ENCODE peak calls at places on chromosome 11, in nine cellular contexts. G is neural progenitor cell, V is A549, H is tibial nerve, W is fibroblast of villous mesenchyme, J is GM12865, E is GM13976, U is endodermal cell, M is GM23338. S is an unnamed sample.

GRCh38 chr11:65492637-65493366 is 6.0 kb upstream of the MALAT1 start:
- DNase-seq in G (no peak), V (peak; percentile 91), H (peak; percentile 96), W (peak; percentile 93), J (peak; percentile 87), E (no peak), U (peak; percentile 66), M (peak; percentile 20), S (peak; percentile 38)

GRCh38 chr11:104694259-104695070 is 203.8 kb downstream of the CASP12 start:
- DNase-seq in G (peak; percentile 1), V (no peak), H (no peak), W (peak; percentile 57), J (no peak), E (no peak), U (no peak), M (no peak), S (no peak)

GRCh38 chr11:64729851-64730382 is 6.9 kb upstream of the NRXN2 start:
- DNase-seq in G (peak; percentile 84), V (no peak), H (no peak), W (no peak), J (no peak), E (no peak), U (peak; percentile 98), M (peak; percentile 89), S (no peak)

GRCh38 chr11:102225689-102226562 is 91.4 kb upstream of the BIRC3 start:
- DNase-seq in G (no peak), V (no peak), H (no peak), W (peak; percentile 88), J (no peak), E (no peak), U (no peak), M (no peak), S (no peak)

GRCh38 chr11:47524200-47524874 is 28.6 kb downstream of the CELF1 start:
- DNase-seq in G (no peak), V (no peak), H (no peak), W (no peak), J (no peak), E (peak; percentile 48), U (no peak), M (no peak), S (peak; percentile 39)

GRCh38 chr11:122633219-122633829 is 22.2 kb upstream of the UBASH3B start:
- DNase-seq in G (peak; percentile 73), V (peak; percentile 69), H (no peak), W (peak; percentile 71), J (peak; percentile 33), E (peak; percentile 68), U (peak; percentile 75), M (peak; percentile 73), S (peak; percentile 56)

GRCh38 chr11:58060939-58061672 is 30.4 kb downstream of the OR6Q1 start:
- DNase-seq in G (peak; percentile 21), V (peak; percentile 19), H (no peak), W (peak; percentile 4), J (no peak), E (no peak), U (peak; percentile 80), M (peak; percentile 62), S (no peak)

GRCh38 chr11:23313001-23313400 is 452.7 kb upstream of the CCDC179 start:
- DNase-seq in G (no peak), V (no peak), H (no peak), W (no peak), J (no peak), E (no peak), U (no peak), M (no peak), S (no peak)

GRCh38 chr11:132632641-132633124 is 899.6 kb downstream of the OPCML start:
- DNase-seq in G (no peak), V (peak; percentile 7), H (no peak), W (peak; percentile 80), J (peak; percentile 2), E (no peak), U (no peak), M (no peak), S (no peak)

GRCh38 chr11:59669611-59670009 is 773 bp upstream of the PATL1 start:
- DNase-seq in G (no peak), V (peak; percentile 21), H (peak; percentile 31), W (peak; percentile 84), J (no peak), E (no peak), U (no peak), M (peak; percentile 63), S (no peak)

GRCh38 chr11:128687321-128687720 is 6.6 kb upstream of the FLI1 start:
- DNase-seq in G (peak; percentile 75), V (no peak), H (no peak), W (peak; percentile 25), J (no peak), E (peak; percentile 40), U (peak; percentile 87), M (peak; percentile 84), S (peak; percentile 37)

GRCh38 chr11:447923-448731 is 2.0 kb upstream of the PTDSS2 start:
- DNase-seq in G (peak; percentile 97), V (peak; percentile 96), H (peak; percentile 99), W (peak; percentile 92), J (peak; percentile 96), E (peak; percentile 98), U (peak; percentile 98), M (peak; percentile 98), S (peak; percentile 97)

GRCh38 chr11:122322369-122322768 is 206.4 kb upstream of the BLID start:
- DNase-seq in G (no peak), V (no peak), H (no peak), W (peak; percentile 48), J (no peak), E (no peak), U (no peak), M (no peak), S (no peak)

GRCh38 chr11:76379811-76380160 is 1.1 kb downstream of the THAP12 start:
- DNase-seq in G (no peak), V (no peak), H (no peak), W (no peak), J (no peak), E (no peak), U (no peak), M (no peak), S (no peak)

GRCh38 chr11:94988748-94989147 is 15.2 kb downstream of the KDM4D start:
- DNase-seq in G (no peak), V (no peak), H (no peak), W (no peak), J (no peak), E (no peak), U (no peak), M (no peak), S (no peak)

GRCh38 chr11:22449441-22449840 is 111.3 kb downstream of the SLC17A6 start:
- DNase-seq in G (no peak), V (no peak), H (no peak), W (no peak), J (no peak), E (no peak), U (no peak), M (peak; percentile 60), S (no peak)

GRCh38 chr11:114308689-114309089 is 12.5 kb downstream of the NNMT start:
- DNase-seq in G (no peak), V (no peak), H (peak; percentile 67), W (peak; percentile 78), J (no peak), E (no peak), U (no peak), M (no peak), S (no peak)

GRCh38 chr11:26247340-26247739 is 84.6 kb upstream of the ANO3 start:
- DNase-seq in G (no peak), V (no peak), H (no peak), W (peak; percentile 65), J (no peak), E (no peak), U (no peak), M (no peak), S (no peak)

GRCh38 chr11:57504511-57504910 is 11.0 kb downstream of the SLC43A1 start:
- DNase-seq in G (no peak), V (no peak), H (no peak), W (no peak), J (no peak), E (peak; percentile 6), U (no peak), M (no peak), S (no peak)

GRCh38 chr11:128946646-128947045 is 4.0 kb upstream of the TP53AIP1 start:
- DNase-seq in G (no peak), V (no peak), H (no peak), W (no peak), J (no peak), E (no peak), U (no peak), M (no peak), S (no peak)

GRCh38 chr11:35486446-35486845 is 39.0 kb downstream of the PAMR1 start:
- DNase-seq in G (no peak), V (peak; percentile 22), H (no peak), W (no peak), J (no peak), E (no peak), U (no peak), M (no peak), S (no peak)
- TF ChIP-seq CTCF in G (no peak), V (no peak), H (no peak), W (peak; percentile 3), J (peak; percentile 2), E (no peak), U (peak; percentile 48), M (no peak), S (no peak)

DNA sequence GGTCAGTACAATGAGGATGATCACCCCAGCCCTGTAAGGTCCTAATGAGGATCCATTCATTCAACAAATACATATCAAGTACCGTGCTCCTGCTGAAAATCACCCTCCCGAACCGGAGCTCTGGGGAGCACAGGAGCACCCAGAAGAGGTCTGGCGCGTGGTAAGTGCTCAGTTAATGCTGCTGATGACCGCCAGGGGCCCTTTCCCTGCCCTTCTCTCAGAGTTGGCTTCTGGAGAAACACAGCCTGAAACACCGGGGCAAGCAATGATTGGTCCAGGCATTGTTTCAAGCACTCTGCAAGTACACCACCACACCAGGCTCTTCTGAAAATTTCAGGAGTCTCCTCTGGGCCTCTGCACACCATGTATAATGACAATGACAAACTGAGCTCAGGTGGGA is 3.8 kb upstream of the CCDC86 start:
- DNase-seq in G (peak; percentile 35), V (peak; percentile 28), H (no peak), W (no peak), J (peak; percentile 24), E (no peak), U (peak; percentile 77), M (peak; percentile 76), S (no peak)
- TF ChIP-seq CTCF in G (peak; percentile 44), V (no peak), H (no peak), W (peak; percentile 55), J (peak; percentile 23), E (no peak), U (peak; percentile 73), M (peak; percentile 65), S (no peak)

GRCh38 chr11:14148653-14149273 is 186.2 kb downstream of the SPON1 start:
- DNase-seq in G (peak; percentile 30), V (peak; percentile 46), H (no peak), W (peak; percentile 38), J (peak; percentile 14), E (peak; percentile 17), U (no peak), M (peak; percentile 30), S (no peak)
- TF ChIP-seq CTCF in G (peak; percentile 63), V (peak; percentile 58), H (peak; percentile 53), W (peak; percentile 66), J (peak; percentile 35), E (no peak), U (peak; percentile 63), M (peak; percentile 45), S (peak; percentile 51)

DNA sequence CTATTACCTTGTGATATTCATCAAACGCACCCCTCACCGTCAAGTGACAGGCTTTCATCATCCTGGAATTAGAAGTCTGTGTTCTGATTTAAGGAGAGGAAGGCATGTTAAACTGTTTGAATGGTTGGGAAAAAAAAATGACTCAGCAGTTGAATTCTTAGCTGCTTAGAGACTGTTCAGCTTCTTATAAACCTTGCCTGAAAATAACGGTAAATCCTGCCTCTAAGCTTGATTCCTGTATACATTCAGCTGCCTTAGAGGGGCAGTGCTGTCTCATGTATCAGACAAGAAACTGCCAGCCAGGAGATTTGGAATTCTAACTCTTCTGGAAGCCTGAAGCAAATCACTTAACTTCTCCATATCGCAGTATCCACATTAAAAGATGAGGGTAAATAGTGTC is 437.4 kb downstream of the JRKL start:
- DNase-seq in G (peak; percentile 47), V (peak; percentile 3), H (no peak), W (peak; percentile 4), J (no peak), E (no peak), U (peak; percentile 37), M (peak; percentile 52), S (no peak)
- TF ChIP-seq CTCF in G (peak; percentile 51), V (no peak), H (no peak), W (peak; percentile 14), J (no peak), E (no peak), U (peak; percentile 68), M (peak; percentile 68), S (no peak)